ENCODE peak calls at places on chromosomes 7 and 10, in ten cellular contexts. A is esophagus muscularis mucosa, K is stomach, F is GM12878, T is HL-60, M is kidney, Q is HFF-Myc, X is vagina, U is A549, L is esophagus squamous epithelium. R is an unnamed sample.

GRCh38 chr7:108459922-108460551 is 3.8 kb upstream of the NRCAM start:
- DNase-seq in A (no peak), K (no peak), F (no peak), T (no peak), M (no peak), Q (no peak), X (no peak), U (peak; percentile 55), L (no peak), R (no peak)

GRCh38 chr10:65723525-65723924 is 1202.3 kb upstream of the LRRTM3 start:
- DNase-seq in A (no peak), K (no peak), F (no peak), T (no peak), M (no peak), Q (no peak), X (no peak), U (no peak), L (no peak), R (no peak)

GRCh38 chr10:35379226-35380137 is 43.2 kb downstream of the CCNY start:
- DNase-seq in A (no peak), K (no peak), F (peak; percentile 60), T (no peak), M (no peak), Q (no peak), X (no peak), U (no peak), L (no peak), R (no peak)

GRCh38 chr10:88042162-88043100 is 179.0 kb downstream of the PTEN start:
- DNase-seq in A (no peak), K (peak; percentile 61), F (no peak), T (peak; percentile 47), M (no peak), Q (peak; percentile 42), X (no peak), U (no peak), L (no peak), R (no peak)

GRCh38 chr7:50182734-50183133 is 89.7 kb upstream of the ZPBP start:
- DNase-seq in A (no peak), K (no peak), F (no peak), T (peak; percentile 86), M (no peak), Q (no peak), X (peak; percentile 70), U (no peak), L (no peak), R (no peak)

GRCh38 chr7:130733866-130734524 is at the start of gene KLF14:
- DNase-seq in A (no peak), K (no peak), F (no peak), T (no peak), M (peak; percentile 54), Q (no peak), X (no peak), U (no peak), L (no peak), R (no peak)

GRCh38 chr7:99693427-99694200 is 13.8 kb upstream of the CYP3A5 start:
- DNase-seq in A (no peak), K (peak; percentile 66), F (no peak), T (no peak), M (no peak), Q (no peak), X (no peak), U (no peak), L (no peak), R (no peak)

GRCh38 chr10:110426294-110427153 is 71.2 kb upstream of the DUSP5 start:
- DNase-seq in A (no peak), K (no peak), F (no peak), T (no peak), M (no peak), Q (no peak), X (no peak), U (peak; percentile 68), L (no peak), R (no peak)

GRCh38 chr10:64534616-64535015 is 1013.4 kb downstream of the REEP3 start:
- DNase-seq in A (no peak), K (no peak), F (no peak), T (no peak), M (no peak), Q (no peak), X (no peak), U (no peak), L (no peak), R (no peak)

GRCh38 chr10:64528294-64529002 is 1007.2 kb downstream of the REEP3 start:
- DNase-seq in A (no peak), K (no peak), F (no peak), T (no peak), M (no peak), Q (no peak), X (no peak), U (no peak), L (no peak), R (no peak)

GRCh38 chr10:64523065-64523759 is 1002.0 kb downstream of the REEP3 start:
- DNase-seq in A (no peak), K (no peak), F (no peak), T (no peak), M (no peak), Q (no peak), X (no peak), U (no peak), L (no peak), R (no peak)

DNA sequence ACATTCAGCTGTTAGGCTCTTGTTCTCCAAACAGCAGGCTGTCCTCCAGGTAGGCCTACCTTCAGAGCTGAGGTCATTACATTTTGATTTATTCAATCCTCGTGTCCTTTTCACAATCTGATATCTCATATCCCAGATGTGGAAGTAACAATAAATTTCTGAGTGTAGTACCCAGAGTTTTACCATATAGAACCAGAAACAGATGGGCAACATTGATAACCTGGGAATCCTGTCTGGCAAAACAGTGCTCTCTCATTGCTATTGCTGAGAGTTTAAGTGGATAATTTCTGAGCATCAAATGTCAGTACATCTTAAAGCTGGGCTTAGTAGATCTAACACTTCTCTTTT is 1007.8 kb downstream of the REEP3 start:
- DNase-seq in A (no peak), K (no peak), F (no peak), T (no peak), M (no peak), Q (no peak), X (no peak), U (no peak), L (no peak), R (no peak)
- H3K4me3 ChIP-seq in A (no peak overlapping the region), K (no peak overlapping the region), F (no peak overlapping the region), T (no peak overlapping the region), M (no peak overlapping the region), Q (no peak overlapping the region), X (no peak overlapping the region), U (no peak overlapping the region), L (no peak overlapping the region), R (no peak overlapping the region)

GRCh38 chr7:64183827-64184372 is 23.1 kb upstream of the ZNF735 start:
- DNase-seq in A (no peak), K (no peak), F (no peak), T (no peak), M (no peak), Q (no peak), X (no peak), U (no peak), L (no peak), R (no peak)

GRCh38 chr7:64181586-64181985 is 25.4 kb upstream of the ZNF735 start:
- DNase-seq in A (no peak), K (no peak), F (no peak), T (no peak), M (no peak), Q (no peak), X (no peak), U (no peak), L (no peak), R (no peak)

GRCh38 chr7:64182036-64182790 is 24.8 kb upstream of the ZNF735 start:
- DNase-seq in A (no peak), K (no peak), F (no peak), T (no peak), M (peak; percentile 73), Q (no peak), X (no peak), U (no peak), L (no peak), R (no peak)

GRCh38 chr7:64183126-64183742 is 23.8 kb upstream of the ZNF735 start:
- DNase-seq in A (no peak), K (no peak), F (no peak), T (no peak), M (no peak), Q (no peak), X (no peak), U (no peak), L (no peak), R (no peak)

DNA sequence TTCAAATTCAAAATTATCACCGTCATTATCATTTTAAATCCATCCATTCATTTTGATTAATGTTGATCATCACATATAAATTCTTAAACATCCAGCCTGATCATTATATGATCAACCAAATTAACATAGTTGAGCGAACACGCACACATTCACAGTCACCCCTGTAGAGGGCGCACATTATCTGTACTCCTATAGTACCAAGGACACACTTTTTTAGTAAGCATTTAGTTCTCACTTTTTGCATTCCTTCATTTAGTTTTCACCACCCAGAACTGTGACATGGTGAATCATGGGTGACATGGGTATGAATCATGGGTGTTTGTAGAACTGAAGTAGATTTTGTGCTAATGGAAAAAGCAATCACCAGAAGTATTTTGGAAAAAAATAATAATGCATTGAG is 26.0 kb upstream of the ZNF735 start:
- DNase-seq in A (no peak), K (no peak), F (no peak), T (no peak), M (no peak), Q (no peak), X (no peak), U (no peak), L (no peak), R (no peak)
- TF ChIP-seq CTCF in A (peak; percentile 37), K (no peak), F (peak; percentile 6), T (no peak), M (no peak), Q (peak; percentile 24), X (no peak), U (no peak), L (no peak), R (no peak)

GRCh38 chr7:22858640-22859561 is 36.3 kb upstream of the TOMM7 start:
- DNase-seq in A (no peak), K (no peak), F (no peak), T (no peak), M (no peak), Q (peak; percentile 72), X (no peak), U (peak; percentile 46), L (no peak), R (peak; percentile 97)
- H3K4me3 ChIP-seq in A (no peak overlapping the region), K (no peak overlapping the region), F (peak overlapping the region; percentile 0), T (no peak overlapping the region), M (no peak overlapping the region), Q (no peak overlapping the region), X (no peak overlapping the region), U (no peak overlapping the region), L (no peak overlapping the region), R (no peak overlapping the region)

DNA sequence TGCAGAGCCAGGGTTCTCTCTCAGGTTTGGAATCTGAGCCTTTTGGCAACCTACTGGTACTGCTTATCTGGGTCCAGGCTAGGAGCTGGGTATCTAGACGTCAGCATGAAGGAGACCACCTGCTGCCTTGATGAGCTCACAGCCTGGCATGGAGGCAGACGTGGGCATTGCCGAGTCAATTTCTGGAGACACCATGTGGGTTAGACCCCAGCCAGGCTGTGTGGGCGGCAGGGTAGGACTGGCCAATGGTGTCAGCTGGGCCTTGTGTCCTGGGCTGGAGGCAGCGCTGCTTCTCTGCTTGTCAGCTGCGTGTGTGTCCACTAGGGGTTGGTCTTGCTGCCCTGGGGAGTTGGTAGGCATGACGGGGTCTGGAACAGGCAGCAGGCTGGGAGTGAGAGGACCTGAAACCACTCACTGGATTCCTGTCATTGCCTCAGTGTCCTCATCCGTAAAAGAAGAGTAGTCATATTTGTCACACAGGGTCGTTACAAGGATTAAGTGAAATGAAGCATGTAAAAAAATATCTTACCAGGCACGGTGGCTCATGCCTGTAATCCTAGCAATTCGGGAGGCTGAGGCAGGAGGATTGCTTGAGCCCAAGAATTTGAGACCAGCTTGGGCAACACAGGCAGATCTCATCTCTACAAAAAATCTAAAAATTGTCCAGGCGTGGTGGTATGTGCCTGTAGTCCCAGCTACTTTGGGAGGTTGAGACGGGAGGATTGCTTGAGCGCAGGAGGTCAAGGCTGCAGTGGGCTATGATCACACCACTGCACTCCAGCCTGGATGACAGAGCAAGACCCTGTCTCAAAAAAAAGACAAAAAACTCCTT is 31.7 kb upstream of the ANKRD2 start:
- DNase-seq in A (no peak), K (no peak), F (no peak), T (no peak), M (no peak), Q (no peak), X (no peak), U (no peak), L (no peak), R (no peak)
- TF ChIP-seq CTCF in A (no peak), K (no peak), F (no peak), T (no peak), M (no peak), Q (no peak), X (no peak), U (no peak), L (no peak), R (peak; percentile 21)